ENCODE peak calls at places on chromosomes 1 and 21, in five cellular contexts. O is heart left ventricle, D is adipocyte, M is aorta, U is heart right ventricle. Z is an unnamed sample. For H3K4me1, the result is how much of the 10 kb centered on the place peaks cover.

GRCh38 chr1:229070168-229070567 is 200.7 kb upstream of the RAB4A start:
- DNase-seq in O (peak), D (peak), M (peak), U (peak), Z (peak)

GRCh38 chr21:45299864-45300785 is 12.4 kb upstream of the POFUT2 start:
- DNase-seq in O (peak), D (no peak), M (no peak), U (no peak), Z (no peak)

GRCh38 chr1:151733126-151733525 is 11.8 kb downstream of the RIIAD1 start:
- DNase-seq in O (no peak), D (no peak), M (no peak), U (no peak), Z (no peak)

GRCh38 chr1:68188644-68189340 is 43.5 kb downstream of the WLS start:
- DNase-seq in O (no peak), D (peak), M (no peak), U (no peak), Z (no peak)

GRCh38 chr21:40386301-40386911 is 460.6 kb downstream of the DSCAM start:
- DNase-seq in O (peak), D (peak), M (peak), U (peak), Z (peak)

GRCh38 chr1:62426238-62426637 is 10.6 kb upstream of the USP1 start:
- DNase-seq in O (no peak), D (no peak), M (no peak), U (peak), Z (no peak)

GRCh38 chr1:221363074-221363473 is 378.8 kb downstream of the DUSP10 start:
- DNase-seq in O (no peak), D (no peak), M (no peak), U (no peak), Z (no peak)

GRCh38 chr1:18319099-18319498 is 161.6 kb upstream of the KLHDC7A start:
- DNase-seq in O (no peak), D (no peak), M (no peak), U (no peak), Z (peak)

GRCh38 chr1:218459450-218459849 is 114.3 kb downstream of the TGFB2 start:
- DNase-seq in O (no peak), D (peak), M (peak), U (peak), Z (no peak)

GRCh38 chr21:16125274-16125673 is 395.5 kb downstream of the USP25 start:
- DNase-seq in O (no peak), D (peak), M (no peak), U (no peak), Z (no peak)

GRCh38 chr1:52111492-52111891 is 30.4 kb upstream of the ZFYVE9 start:
- DNase-seq in O (no peak), D (no peak), M (no peak), U (no peak), Z (no peak)

GRCh38 chr1:210531475-210532222 is 202.9 kb downstream of the HHAT start:
- DNase-seq in O (no peak), D (peak), M (no peak), U (no peak), Z (no peak)

GRCh38 chr21:44568261-44568660 is 5.3 kb upstream of the KRTAP10-4 start:
- DNase-seq in O (no peak), D (no peak), M (no peak), U (no peak), Z (no peak)

GRCh38 chr1:29584816-29585600 is 348.7 kb downstream of the PTPRU start:
- DNase-seq in O (no peak), D (no peak), M (no peak), U (no peak), Z (no peak)

GRCh38 chr1:153711006-153711405 is 16.8 kb upstream of the INTS3 start:
- DNase-seq in O (no peak), D (no peak), M (no peak), U (no peak), Z (no peak)

GRCh38 chr1:85074365-85074964 is 26.2 kb upstream of the MCOLN3 start:
- DNase-seq in O (no peak), D (no peak), M (no peak), U (no peak), Z (no peak)

GRCh38 chr1:167516404-167517388 is 1.6 kb downstream of the CD247 start:
- DNase-seq in O (no peak), D (no peak), M (no peak), U (no peak), Z (no peak)

GRCh38 chr1:218397752-218398339 is 52.7 kb downstream of the TGFB2 start:
- DNase-seq in O (no peak), D (no peak), M (no peak), U (no peak), Z (no peak)

GRCh38 chr1:155932085-155932484 is 2.1 kb downstream of the KHDC4 start:
- DNase-seq in O (no peak), D (no peak), M (no peak), U (no peak), Z (no peak)

GRCh38 chr1:155038602-155039307 is 5.1 kb downstream of the DCST1 start:
- DNase-seq in O (no peak), D (peak), M (no peak), U (no peak), Z (no peak)

GRCh38 chr1:168498159-168498609 is 45.6 kb downstream of the XCL2 start:
- DNase-seq in O (no peak), D (peak), M (no peak), U (no peak), Z (peak)

GRCh38 chr1:206468571-206468970 is 1.7 kb upstream of the IKBKE start:
- DNase-seq in O (no peak), D (no peak), M (no peak), U (no peak), Z (no peak)

GRCh38 chr1:206469933-206470691 is at the start of gene IKBKE:
- DNase-seq in O (no peak), D (peak), M (peak), U (peak), Z (peak)

GRCh38 chr1:206467915-206468314 is 2.4 kb upstream of the IKBKE start:
- DNase-seq in O (no peak), D (no peak), M (peak), U (peak), Z (no peak)

GRCh38 chr1:206470692-206471414 is 577 bp downstream of the IKBKE start:
- DNase-seq in O (no peak), D (peak), M (peak), U (no peak), Z (no peak)

GRCh38 chr1:206469411-206469932 is 804 bp upstream of the IKBKE start:
- DNase-seq in O (no peak), D (no peak), M (no peak), U (no peak), Z (no peak)
- H3K4me1 ChIP-seq in O (under half), D (under half), M (under half), U (under half), Z (under half)

DNA sequence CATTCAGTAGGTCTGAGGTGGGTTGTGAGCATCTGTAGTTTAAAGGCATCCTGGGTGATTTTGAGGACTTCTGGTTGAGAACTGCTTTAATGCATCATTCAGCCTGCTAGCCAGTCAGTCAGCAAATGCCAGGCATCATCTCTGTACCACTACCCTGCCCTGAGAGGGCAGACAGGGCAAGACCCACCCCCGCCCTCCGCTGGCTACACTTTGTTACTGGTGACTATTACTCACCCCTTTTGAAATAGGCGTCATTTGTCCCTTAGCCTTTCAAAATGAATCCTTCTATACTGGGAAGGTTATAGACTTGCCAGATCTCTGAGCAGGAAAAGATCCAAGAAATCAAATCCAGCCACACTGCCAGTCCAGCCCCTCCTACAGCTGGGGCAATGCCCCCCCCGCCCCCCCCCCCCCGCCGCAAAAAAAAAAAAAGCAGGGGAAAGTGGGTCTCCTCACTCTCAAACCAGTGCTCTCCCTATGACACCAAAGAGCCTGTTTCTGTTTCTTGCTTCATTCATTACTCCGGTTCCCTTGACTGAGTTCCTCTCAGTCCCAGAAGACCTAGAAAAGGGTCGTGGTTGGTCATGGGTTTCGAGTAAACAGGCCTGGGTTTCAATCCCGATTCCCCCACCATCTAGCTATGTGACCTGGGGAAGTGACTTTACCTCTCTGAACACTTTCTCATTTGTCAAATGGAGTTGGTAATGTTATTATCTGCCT is 4.4 kb downstream of the SELENON start:
- DNase-seq in O (peak), D (no peak), M (peak), U (no peak), Z (no peak)
- H3K4me1 ChIP-seq in O (under half), D (under half), M (under half), U (half or more), Z (under half)

GRCh38 chr1:8135250-8135649 is 109.1 kb upstream of the ERRFI1 start:
- DNase-seq in O (no peak), D (no peak), M (no peak), U (no peak), Z (no peak)
- H3K4me1 ChIP-seq in O (under half), D (under half), M (under half), U (under half), Z (under half)

GRCh38 chr1:63792152-63792551 is 18.3 kb downstream of the ROR1 start:
- DNase-seq in O (no peak), D (no peak), M (no peak), U (no peak), Z (no peak)
- H3K4me1 ChIP-seq in O (under half), D (under half), M (under half), U (half or more), Z (half or more)

GRCh38 chr1:184788970-184789369 is 34.3 kb upstream of the EDEM3 start:
- DNase-seq in O (no peak), D (no peak), M (no peak), U (no peak), Z (no peak)

GRCh38 chr1:184791199-184791935 is 36.7 kb upstream of the EDEM3 start:
- DNase-seq in O (no peak), D (peak), M (no peak), U (no peak), Z (no peak)

GRCh38 chr1:184792450-184792969 is 37.9 kb upstream of the EDEM3 start:
- DNase-seq in O (peak), D (peak), M (peak), U (peak), Z (peak)

GRCh38 chr1:184790642-184791041 is 36.0 kb upstream of the EDEM3 start:
- DNase-seq in O (no peak), D (no peak), M (no peak), U (no peak), Z (no peak)

GRCh38 chr1:184789899-184790298 is 35.2 kb upstream of the EDEM3 start:
- DNase-seq in O (no peak), D (no peak), M (no peak), U (no peak), Z (no peak)
- H3K4me1 ChIP-seq in O (under half), D (under half), M (under half), U (under half), Z (under half)

GRCh38 chr1:204435246-204435885 is 23.7 kb upstream of the PPP1R15B start:
- DNase-seq in O (no peak), D (peak), M (no peak), U (no peak), Z (peak)

GRCh38 chr1:204438628-204439027 is 27.0 kb upstream of the PPP1R15B start:
- DNase-seq in O (no peak), D (peak), M (peak), U (no peak), Z (no peak)

GRCh38 chr1:204434116-204434755 is 22.6 kb upstream of the PPP1R15B start:
- DNase-seq in O (no peak), D (no peak), M (no peak), U (no peak), Z (no peak)

GRCh38 chr1:204437796-204438570 is 26.4 kb upstream of the PPP1R15B start:
- DNase-seq in O (no peak), D (no peak), M (no peak), U (no peak), Z (no peak)

DNA sequence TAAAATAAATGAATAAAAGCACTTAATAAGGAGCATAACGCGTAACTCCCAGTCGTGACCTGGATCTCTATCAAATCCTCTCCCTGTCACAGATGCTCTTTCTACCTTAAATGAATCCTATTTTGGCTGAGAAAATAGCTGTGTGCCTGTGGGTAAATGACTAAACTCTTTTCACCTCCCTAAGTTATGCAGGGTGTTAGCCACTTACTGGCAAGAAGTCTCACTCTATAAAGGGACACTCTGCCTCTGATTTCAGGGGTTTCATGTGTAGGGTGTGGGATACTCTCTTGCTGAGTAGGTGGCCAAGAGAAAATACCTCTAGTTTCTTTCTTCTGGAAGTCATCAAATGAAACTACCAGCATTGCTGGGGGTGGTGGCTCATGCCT is 24.3 kb upstream of the PPP1R15B start:
- DNase-seq in O (no peak), D (peak), M (no peak), U (no peak), Z (no peak)
- H3K4me1 ChIP-seq in O (under half), D (half or more), M (under half), U (half or more), Z (under half)